ENCODE peak calls at places on chromosomes 16 and 17, in five cellular contexts. X is IMR-90, C is mammary epithelial cell, G is H1, Z is GM12878. F is an unnamed sample.

GRCh38 chr17:16512011-16512410 is 20.0 kb upstream of the LRRC75A start:
- DNase-seq in Z (no peak), X (no peak), G (no peak), C (no peak), F (no peak)

GRCh38 chr16:16175296-16175695 is 48.0 kb downstream of the ABCC6 start:
- DNase-seq in Z (no peak), C (no peak), G (no peak), X (no peak), F (no peak)

GRCh38 chr16:11781773-11782172 is 15.3 kb downstream of the ZC3H7A start:
- DNase-seq in C (peak), Z (peak), X (no peak), G (no peak), F (no peak)

GRCh38 chr17:44919411-44919810 is 4.1 kb upstream of the GFAP start:
- DNase-seq in C (no peak), X (no peak), G (no peak), Z (no peak), F (no peak)

GRCh38 chr16:22861585-22861984 is 47.6 kb downstream of the HS3ST2 start:
- DNase-seq in Z (no peak), X (no peak), C (no peak), G (no peak), F (no peak)

GRCh38 chr16:8679156-8679555 is 4.7 kb downstream of the ABAT start:
- DNase-seq in Z (no peak), C (peak), G (no peak), X (no peak), F (no peak)

GRCh38 chr17:78142113-78142861 is 3.9 kb upstream of the C17orf99 start:
- DNase-seq in C (peak), X (peak), G (no peak), Z (no peak), F (no peak)

GRCh38 chr16:17382949-17383348 is 87.8 kb downstream of the XYLT1 start:
- DNase-seq in C (no peak), Z (no peak), G (no peak), X (no peak), F (no peak)

GRCh38 chr16:67393111-67393789 is at the start of gene TPPP3:
- DNase-seq in C (peak), Z (no peak), X (peak), G (no peak), F (no peak)

GRCh38 chr17:27408891-27409290 is 47.4 kb upstream of the KSR1 start:
- DNase-seq in G (no peak), X (peak), C (peak), Z (no peak), F (no peak)

GRCh38 chr17:76585048-76585648 is 512 bp downstream of the ST6GALNAC2 start:
- DNase-seq in Z (no peak), X (no peak), C (peak), G (no peak), F (no peak)

GRCh38 chr16:3152022-3152272 is 17.1 kb downstream of the ZNF213 start:
- DNase-seq in Z (no peak), G (no peak), C (no peak), X (no peak), F (no peak)

GRCh38 chr17:39676198-39676819 is 8.1 kb downstream of the PNMT start:
- DNase-seq in Z (peak), X (no peak), G (no peak), C (no peak), F (no peak)

GRCh38 chr17:59695943-59696681 is 11.1 kb downstream of the PTRH2 start:
- DNase-seq in X (no peak), G (no peak), Z (no peak), C (no peak), F (no peak)

GRCh38 chr17:37294888-37295287 is 80.9 kb upstream of the C17orf78 start:
- DNase-seq in C (no peak), X (no peak), Z (no peak), G (no peak), F (no peak)

GRCh38 chr17:76502326-76503211 is 1.3 kb upstream of the RHBDF2 start:
- DNase-seq in X (no peak), G (no peak), Z (no peak), C (no peak), F (no peak)

GRCh38 chr17:48059125-48059668 is 11.0 kb downstream of the NFE2L1 start:
- DNase-seq in C (no peak), G (no peak), Z (no peak), X (no peak), F (no peak)

GRCh38 chr17:47135235-47135634 is 53.9 kb downstream of the CDC27 start:
- DNase-seq in C (no peak), Z (no peak), X (no peak), G (no peak), F (no peak)

GRCh38 chr17:2238432-2239169 is 65.0 kb downstream of the SMG6 start:
- DNase-seq in X (no peak), Z (peak), C (no peak), G (no peak), F (no peak)

GRCh38 chr16:9058211-9058610 is 33.2 kb upstream of the HAPSTR1 start:
- DNase-seq in Z (no peak), X (no peak), C (no peak), G (no peak), F (no peak)

GRCh38 chr17:32876414-32877163 is at the start of gene MYO1D:
- DNase-seq in G (no peak), Z (no peak), C (peak), X (no peak), F (no peak)

GRCh38 chr16:17205279-17206139 is 265.3 kb downstream of the XYLT1 start:
- DNase-seq in C (no peak), Z (no peak), X (peak), G (no peak), F (no peak)

GRCh38 chr17:47736501-47737211 is 3.6 kb downstream of the TBX21 start:
- DNase-seq in C (no peak), X (no peak), Z (no peak), G (no peak), F (no peak)

GRCh38 chr16:23155445-23156049 is 6.3 kb upstream of the USP31 start:
- DNase-seq in X (no peak), C (no peak), Z (no peak), G (no peak), F (no peak)

GRCh38 chr16:70437017-70437581 is 1.8 kb downstream of the ST3GAL2 start:
- DNase-seq in C (no peak), G (peak), Z (no peak), X (peak), F (no peak)

GRCh38 chr17:52181842-52182241 is 23.3 kb upstream of the CA10 start:
- DNase-seq in X (no peak), C (no peak), Z (no peak), G (no peak), F (no peak)

GRCh38 chr17:40462343-40463121 is 19.3 kb downstream of the IGFBP4 start:
- DNase-seq in C (no peak), G (no peak), X (no peak), Z (no peak), F (no peak)

GRCh38 chr16:6725634-6726331 is 606.9 kb upstream of the RBFOX1 start:
- DNase-seq in G (no peak), X (no peak), Z (no peak), C (no peak), F (no peak)

GRCh38 chr16:29192329-29193247 is 207.7 kb downstream of the LAT start:
- DNase-seq in Z (no peak), G (no peak), X (no peak), C (no peak), F (no peak)

GRCh38 chr17:69870751-69871199 is 204.2 kb upstream of the KCNJ16 start:
- DNase-seq in X (peak), Z (no peak), C (peak), G (peak), F (no peak)

GRCh38 chr16:11619327-11619851 is 32.7 kb upstream of the LITAF start:
- DNase-seq in G (no peak), C (no peak), Z (peak), X (no peak), F (no peak)

GRCh38 chr17:12955521-12955920 is 62.3 kb downstream of the ELAC2 start:
- DNase-seq in C (no peak), Z (no peak), X (no peak), G (no peak), F (no peak)

GRCh38 chr16:69932228-69932627 is 18.9 kb upstream of the CLEC18A start:
- DNase-seq in Z (no peak), G (no peak), X (no peak), C (no peak), F (no peak)

GRCh38 chr16:14325921-14326401 is 254.8 kb downstream of the MRTFB start:
- DNase-seq in G (no peak), Z (no peak), X (no peak), C (no peak), F (peak)

GRCh38 chr16:31869511-31870201 is 4.0 kb upstream of the ZNF267 start:
- DNase-seq in X (peak), G (no peak), C (peak), Z (peak), F (no peak)

GRCh38 chr17:18291718-18292540 is 22.9 kb downstream of the TOP3A start:
- DNase-seq in G (no peak), C (no peak), Z (no peak), X (no peak), F (no peak)

GRCh38 chr17:61495161-61495857 is 43.1 kb downstream of the TBX4 start:
- DNase-seq in Z (no peak), G (no peak), C (peak), X (peak), F (no peak)

GRCh38 chr17:3956558-3956957 is 7.7 kb downstream of the ATP2A3 start:
- DNase-seq in X (no peak), G (no peak), C (no peak), Z (no peak), F (no peak)

GRCh38 chr17:19747829-19748806 is at the start of gene ALDH3A1:
- DNase-seq in C (no peak), Z (no peak), G (no peak), X (no peak), F (no peak)

DNA sequence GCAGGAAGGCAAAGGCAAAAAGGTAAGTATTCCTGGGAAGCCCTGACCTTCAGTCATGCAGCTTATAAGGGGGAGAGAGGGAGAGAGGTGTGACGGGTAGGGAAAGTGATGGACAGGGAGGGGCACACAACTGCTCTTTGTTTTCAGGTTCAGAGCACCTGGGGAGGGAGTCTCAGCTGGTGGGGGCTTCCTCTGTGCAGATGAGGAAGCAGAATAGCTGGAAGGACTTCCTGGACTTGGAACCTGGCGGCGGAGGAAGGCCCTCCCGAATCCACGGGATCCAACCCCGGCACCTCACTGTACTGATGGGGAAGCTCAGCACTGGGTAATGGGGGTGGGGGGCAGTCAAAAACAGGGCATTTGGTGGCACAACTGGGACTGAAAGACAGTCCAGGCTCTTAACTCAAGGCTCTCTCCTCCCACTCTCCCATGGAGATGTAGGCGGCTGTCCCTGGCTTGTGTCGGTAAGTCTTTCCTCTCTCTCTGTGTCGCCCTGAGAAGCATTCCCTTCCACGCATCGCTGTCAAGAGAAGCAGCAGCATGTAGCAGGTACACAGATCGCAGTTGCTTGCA is 11.9 kb upstream of the PITPNM3 start:
- DNase-seq in G (no peak), Z (no peak), C (no peak), X (no peak), F (no peak)
- H3K9ac ChIP-seq in G (no peak), Z (no peak), C (no peak), X (no peak), F (no peak)

GRCh38 chr17:50058296-50058945 is 2.5 kb downstream of the ITGA3 start:
- DNase-seq in Z (no peak), G (no peak), C (no peak), X (no peak), F (no peak)
- H3K27ac ChIP-seq in Z (no peak), G (no peak), C (peak), X (peak), F (no peak)

DNA sequence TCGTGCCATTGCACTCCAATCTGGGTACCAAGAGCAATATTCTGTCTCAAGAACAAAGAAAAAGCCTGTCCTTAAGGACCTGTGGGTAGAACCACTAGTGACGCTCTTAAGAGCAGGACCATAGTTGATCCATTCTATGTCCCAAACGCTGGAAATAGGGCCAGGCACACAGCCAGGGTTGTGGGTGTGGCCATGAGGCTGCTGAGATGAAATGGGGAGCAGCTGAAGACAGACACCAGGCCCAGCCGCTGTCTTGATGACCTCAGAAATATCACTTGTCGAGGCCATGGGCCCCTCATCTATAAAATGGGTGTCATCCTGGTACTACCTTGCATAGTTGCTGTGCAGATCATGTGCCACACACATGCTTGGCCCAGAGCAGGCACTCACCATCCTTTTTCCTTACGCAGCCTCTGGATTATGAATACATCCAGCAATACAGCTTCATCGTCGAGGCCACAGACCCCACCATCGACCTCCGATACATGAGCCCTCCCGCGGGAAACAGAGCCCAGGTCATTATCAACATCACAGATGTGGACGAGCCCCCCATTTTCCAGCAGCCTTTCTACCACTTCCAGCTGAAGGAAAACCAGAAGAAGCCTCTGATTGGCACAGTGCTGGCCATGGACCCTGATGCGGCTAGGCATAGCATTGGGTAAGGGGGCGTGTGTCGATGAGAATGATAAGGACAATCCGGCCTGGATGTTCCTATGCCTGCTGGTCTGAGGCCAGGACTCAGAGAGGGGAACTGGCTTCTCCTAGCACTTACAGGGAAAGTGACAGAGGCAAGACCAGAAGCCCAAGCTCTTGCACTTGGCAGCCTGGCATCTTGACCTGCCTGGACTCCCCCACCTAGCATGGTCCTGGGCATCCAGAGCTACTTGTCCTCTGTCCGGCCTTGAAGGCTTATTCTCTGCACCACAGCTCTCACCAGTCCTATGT is 25.5 kb downstream of the CDH5 start:
- DNase-seq in Z (no peak), X (no peak), G (no peak), C (no peak), F (no peak)
- H3K4me3 ChIP-seq in Z (no peak), X (no peak), G (no peak), C (no peak), F (no peak)

DNA sequence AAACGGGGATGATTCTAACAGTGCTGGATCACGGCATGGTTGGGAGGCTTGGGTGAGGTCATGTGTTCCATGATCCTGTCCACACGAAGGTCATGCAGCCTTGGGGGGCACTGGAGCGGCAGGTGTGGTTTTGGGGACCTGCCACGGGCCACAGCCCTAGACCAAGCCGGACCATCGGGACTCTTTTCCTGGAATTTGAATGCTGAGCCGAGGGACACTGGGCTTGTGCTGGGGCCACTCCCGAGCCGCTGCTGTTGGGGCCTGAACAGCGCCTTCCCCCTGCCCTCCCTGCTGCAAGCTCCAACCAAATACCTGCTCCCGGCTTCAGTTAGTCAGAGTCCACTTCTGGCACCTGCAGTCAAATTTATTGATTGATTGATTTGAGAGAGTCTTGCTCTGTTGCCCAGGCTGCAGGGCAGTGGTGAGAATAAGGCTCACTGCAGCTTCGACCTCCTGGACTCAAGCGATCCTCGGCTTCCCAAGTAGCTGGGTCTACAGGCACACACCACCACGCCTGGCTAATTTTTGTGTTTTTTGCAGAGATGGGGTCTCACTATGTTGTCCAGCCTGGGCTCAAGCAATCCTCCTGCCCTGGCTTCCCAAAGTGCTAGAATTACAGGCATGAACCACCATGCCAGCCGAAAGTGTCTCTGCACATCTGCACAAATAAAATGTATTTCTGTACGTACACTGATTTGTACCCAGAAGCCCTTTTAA is 37.2 kb upstream of the SLC38A10 start:
- DNase-seq in X (no peak), G (no peak), Z (no peak), C (no peak), F (no peak)
- H3K9ac ChIP-seq in X (no peak), G (no peak), Z (no peak), C (no peak), F (no peak)

GRCh38 chr17:50955667-50956120 is 89.5 kb upstream of the TOB1 start:
- DNase-seq in Z (no peak), C (no peak), X (no peak), G (no peak), F (no peak)

GRCh38 chr17:50957600-50958575 is 91.7 kb upstream of the TOB1 start:
- DNase-seq in X (no peak), C (no peak), Z (no peak), G (no peak), F (no peak)

GRCh38 chr17:50955160-50955559 is 89.0 kb upstream of the TOB1 start:
- DNase-seq in G (no peak), Z (no peak), X (no peak), C (no peak), F (no peak)

GRCh38 chr17:50956409-50956749 is 90.2 kb upstream of the TOB1 start:
- DNase-seq in G (no peak), X (no peak), C (no peak), Z (no peak), F (no peak)

DNA sequence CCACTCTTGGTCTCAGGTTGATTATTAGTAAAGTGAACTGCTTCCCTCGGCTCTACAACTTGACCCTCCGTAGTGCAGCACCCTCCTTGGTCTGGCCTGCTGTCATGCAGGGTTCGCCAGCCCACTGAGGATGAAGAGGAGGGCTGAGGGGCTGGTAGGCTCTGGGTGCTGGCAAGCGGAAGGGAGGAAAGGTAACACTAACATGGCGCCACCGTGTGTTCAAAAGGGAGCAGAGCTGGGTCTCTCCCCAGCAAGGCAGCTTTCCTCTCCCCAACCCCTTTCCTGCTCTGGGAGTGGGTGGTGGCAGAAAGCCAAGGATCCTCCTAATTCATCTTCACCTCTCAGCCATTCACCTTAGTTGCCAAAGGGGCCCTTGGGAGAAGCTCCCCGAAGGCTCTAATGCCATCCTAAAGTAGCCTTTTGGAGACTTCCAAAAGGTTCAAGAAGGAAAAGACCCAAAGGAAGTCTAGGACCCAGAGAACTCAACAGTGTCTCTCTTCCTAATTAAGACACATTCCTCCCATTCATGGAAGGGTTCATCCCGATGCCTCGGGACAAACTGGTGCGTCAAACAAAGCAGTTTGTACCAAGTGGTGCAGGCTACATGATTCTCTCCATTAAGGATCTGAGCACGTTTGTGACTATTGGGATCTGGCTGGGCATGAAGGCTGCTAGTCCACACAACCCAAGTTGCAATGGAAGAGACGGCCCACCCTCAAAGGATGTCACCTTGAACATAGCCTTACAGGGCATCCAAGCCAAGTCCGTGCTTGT is 90.8 kb upstream of the TOB1 start:
- DNase-seq in X (peak), C (peak), G (no peak), Z (no peak), F (peak)
- H3K27ac ChIP-seq in X (no peak), C (no peak), G (no peak), Z (no peak), F (no peak)

DNA sequence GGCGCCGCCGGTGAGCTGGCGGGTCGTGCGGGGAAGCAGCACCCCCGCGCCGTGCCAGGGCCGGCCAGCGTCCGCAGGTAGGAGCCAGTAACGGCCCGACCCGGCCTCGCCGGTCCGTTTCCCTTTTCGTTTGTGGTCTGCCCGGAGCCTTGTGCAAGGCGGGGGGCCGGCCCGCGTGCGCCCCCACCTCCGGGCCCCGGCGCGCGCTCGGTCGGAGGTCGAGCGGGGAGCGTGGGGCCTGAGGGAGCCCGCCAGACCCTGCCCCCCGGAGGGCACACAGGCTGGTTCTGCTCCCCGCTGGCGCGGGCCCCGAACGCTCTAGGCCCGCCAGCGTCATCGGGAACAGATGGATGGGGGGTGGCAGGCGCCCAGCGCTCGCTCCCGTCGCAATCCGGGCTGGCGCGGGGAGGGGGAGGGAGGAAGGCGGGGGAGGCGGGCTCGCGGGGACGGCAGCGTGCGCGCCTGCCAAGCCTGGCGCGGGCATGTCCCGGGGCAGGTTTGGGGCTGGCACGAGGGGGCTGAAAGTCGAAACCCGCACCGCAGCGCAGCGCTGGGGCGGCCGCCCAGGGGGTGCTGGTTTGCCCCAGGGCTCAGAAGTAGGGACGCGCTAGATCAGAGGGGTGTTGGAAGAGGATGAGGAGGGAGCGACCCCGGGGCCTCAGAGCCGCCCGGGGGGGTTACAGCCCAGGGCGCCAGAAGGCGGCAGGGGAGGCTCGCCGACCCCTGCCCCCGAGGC is 1.5 kb upstream of the GSE1 start:
- DNase-seq in C (peak), X (peak), G (no peak), Z (no peak), F (no peak)
- H3K4me3 ChIP-seq in C (peak), X (peak), G (peak), Z (peak), F (peak)

F was measured in SK-N-MC.